ENCODE peak calls at places on chromosomes 7 and 10, in seven cellular contexts. X, V, I, K, C, W and T are unnamed samples. For H3K27me3, the result is how much of the 10 kb centered on the place peaks cover.

GRCh38 chr10:30819306-30820190 is 190.0 kb upstream of the LYZL2 start:
- DNase-seq in X (no peak), V (no peak), I (no peak), K (no peak), C (no peak), W (peak), T (no peak)

GRCh38 chr7:84196007-84196551 is 1.5 kb upstream of the SEMA3A start:
- DNase-seq in X (no peak), V (no peak), I (no peak), K (no peak), C (peak), W (peak), T (no peak)

GRCh38 chr10:109933984-109934565 is 10.8 kb upstream of the XPNPEP1 start:
- DNase-seq in X (peak), V (no peak), I (peak), K (no peak), C (no peak), W (no peak), T (no peak)

GRCh38 chr7:70614237-70614984 is 517.5 kb upstream of the GALNT17 start:
- DNase-seq in X (no peak), V (peak), I (no peak), K (peak), C (peak), W (peak), T (peak)

GRCh38 chr7:101595766-101596537 is 33.1 kb downstream of the MYL10 start:
- DNase-seq in X (no peak), V (no peak), I (no peak), K (no peak), C (no peak), W (no peak), T (no peak)

GRCh38 chr7:74203157-74203556 is 6.6 kb upstream of the LAT2 start:
- DNase-seq in X (no peak), V (no peak), I (peak), K (no peak), C (peak), W (peak), T (no peak)

GRCh38 chr7:98420966-98421612 is 20.2 kb upstream of the BAIAP2L1 start:
- DNase-seq in X (peak), V (peak), I (peak), K (peak), C (peak), W (peak), T (peak)

GRCh38 chr7:477626-478220 is 41.9 kb downstream of the PDGFA start:
- DNase-seq in X (no peak), V (no peak), I (no peak), K (peak), C (no peak), W (no peak), T (no peak)

GRCh38 chr10:23172846-23173548 is 19.1 kb upstream of the PTF1A start:
- DNase-seq in X (no peak), V (peak), I (no peak), K (no peak), C (no peak), W (no peak), T (no peak)

GRCh38 chr10:45373003-45373782 is 823 bp upstream of the ALOX5 start:
- DNase-seq in X (peak), V (no peak), I (no peak), K (no peak), C (no peak), W (no peak), T (no peak)

GRCh38 chr10:86107131-86107530 is 259.5 kb downstream of the GRID1 start:
- DNase-seq in X (no peak), V (no peak), I (no peak), K (no peak), C (no peak), W (no peak), T (no peak)

GRCh38 chr10:86106616-86107015 is 260.0 kb downstream of the GRID1 start:
- DNase-seq in X (no peak), V (no peak), I (no peak), K (no peak), C (no peak), W (no peak), T (no peak)

GRCh38 chr10:86110156-86110786 is 256.3 kb downstream of the GRID1 start:
- DNase-seq in X (no peak), V (no peak), I (no peak), K (no peak), C (no peak), W (no peak), T (no peak)

GRCh38 chr10:86109421-86109820 is 257.2 kb downstream of the GRID1 start:
- DNase-seq in X (no peak), V (no peak), I (no peak), K (no peak), C (no peak), W (no peak), T (no peak)

DNA sequence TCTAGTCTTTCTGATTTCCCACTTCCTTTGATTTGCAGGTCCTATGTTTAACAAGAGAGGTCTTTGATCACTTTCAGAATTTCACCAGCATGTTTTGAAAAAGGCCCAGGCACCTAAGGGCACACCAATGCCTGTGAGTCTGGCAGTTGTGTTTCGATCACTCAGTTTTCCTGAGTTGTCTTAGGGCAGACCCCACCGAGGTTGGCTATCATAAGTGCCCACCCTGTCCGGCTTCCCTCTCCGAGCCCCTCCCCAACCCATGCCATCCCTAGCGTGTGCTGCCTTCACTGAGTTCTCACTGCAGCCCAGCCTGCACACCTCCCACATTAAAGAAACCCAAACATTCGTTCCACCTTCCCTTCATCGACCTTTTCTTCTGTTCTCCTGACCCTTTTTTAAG is 257.9 kb downstream of the GRID1 start:
- DNase-seq in X (no peak), V (no peak), I (no peak), K (no peak), C (no peak), W (no peak), T (no peak)
- H3K4me3 ChIP-seq in X (no peak), V (no peak), I (no peak), K (no peak), C (no peak), W (no peak), T (no peak)

DNA sequence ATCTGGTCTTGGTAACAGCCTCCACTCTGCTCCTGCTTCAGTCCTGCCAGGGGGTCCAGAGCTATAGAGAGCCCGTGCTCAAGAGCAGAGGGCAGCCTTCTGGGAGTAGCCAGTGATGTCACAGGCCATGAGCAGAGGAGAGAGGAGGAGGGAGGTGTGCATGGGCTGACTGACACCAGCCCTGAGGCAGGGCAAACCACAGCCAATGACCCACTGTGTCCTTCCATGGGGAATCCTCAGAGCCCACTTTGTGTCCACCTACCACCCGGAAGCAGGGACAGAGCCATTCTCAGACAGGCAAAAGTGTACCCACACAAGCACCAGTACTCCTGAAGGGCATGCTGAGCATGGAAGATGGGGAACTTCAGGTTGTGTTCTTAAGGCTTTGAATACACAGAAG is at the start of gene PAX4:
- DNase-seq in X (no peak), V (no peak), I (no peak), K (no peak), C (no peak), W (no peak), T (no peak)
- H3K27me3 ChIP-seq in X (under half), V (under half), I (under half), K (half or more), C (under half), W (half or more), T (under half)

GRCh38 chr7:90155206-90155605 is 937 bp downstream of the STEAP1 start:
- DNase-seq in X (no peak), V (no peak), I (no peak), K (no peak), C (peak), W (peak), T (no peak)
- H3K4me3 ChIP-seq in X (no peak), V (no peak), I (no peak), K (no peak), C (no peak), W (peak), T (no peak)

DNA sequence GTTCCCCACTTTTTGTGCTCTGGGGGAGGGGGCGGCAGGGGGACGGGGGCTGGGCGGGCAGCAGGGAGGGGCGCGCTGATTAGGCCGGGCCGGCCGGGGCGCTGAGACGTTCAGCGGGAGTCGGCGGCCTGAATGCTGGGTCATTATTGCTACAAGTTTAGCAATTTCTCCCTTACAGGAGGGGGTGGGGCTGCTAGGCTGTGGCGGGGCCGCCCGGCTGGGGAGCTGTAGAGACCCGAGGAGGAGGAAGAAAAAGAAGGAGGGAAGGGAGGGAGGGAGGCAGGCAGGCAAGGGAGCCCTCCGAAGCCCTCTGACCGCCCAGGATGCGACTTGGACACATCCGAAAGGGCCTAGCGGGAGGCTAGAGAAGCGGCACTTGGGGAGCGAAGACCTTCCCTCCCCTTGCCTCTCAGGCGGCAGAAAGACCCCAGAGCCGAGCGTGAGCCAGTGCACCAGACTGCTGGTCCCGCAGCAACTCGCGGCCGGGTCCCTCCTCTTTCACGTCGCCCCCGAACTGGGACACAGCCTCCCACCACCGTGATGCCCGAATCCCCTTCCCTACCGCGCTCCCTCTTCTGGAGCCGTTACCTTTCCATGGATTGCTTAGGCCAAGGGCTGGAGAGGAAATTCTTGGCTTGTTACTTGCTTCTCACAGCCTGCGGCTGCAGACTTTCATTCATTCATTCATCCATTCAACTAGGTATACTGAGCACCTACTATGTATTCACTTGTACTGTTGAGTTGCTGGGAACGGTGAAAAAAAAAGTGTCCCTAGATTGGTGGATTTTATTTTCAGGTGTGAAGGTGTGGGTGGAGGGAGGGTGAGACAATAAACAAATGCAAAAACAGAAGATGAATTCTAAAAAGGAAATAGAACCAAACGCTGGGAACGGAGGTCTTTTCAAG is 4.9 kb downstream of the NKX2-3 start:
- DNase-seq in X (no peak), V (no peak), I (peak), K (no peak), C (no peak), W (no peak), T (no peak)
- H3K27me3 ChIP-seq in X (half or more), V (half or more), I (half or more), K (half or more), C (half or more), W (half or more), T (under half)

GRCh38 chr7:152180048-152180447 is 154.6 kb downstream of the GALNT11 start:
- DNase-seq in X (no peak), V (no peak), I (no peak), K (no peak), C (no peak), W (no peak), T (no peak)

GRCh38 chr7:152176797-152177196 is 151.3 kb downstream of the GALNT11 start:
- DNase-seq in X (no peak), V (no peak), I (no peak), K (no peak), C (no peak), W (no peak), T (no peak)

GRCh38 chr7:152177696-152178404 is 152.4 kb downstream of the GALNT11 start:
- DNase-seq in X (no peak), V (no peak), I (no peak), K (no peak), C (no peak), W (no peak), T (no peak)

GRCh38 chr7:152178405-152179058 is 153.1 kb downstream of the GALNT11 start:
- DNase-seq in X (no peak), V (no peak), I (no peak), K (no peak), C (no peak), W (no peak), T (no peak)

GRCh38 chr7:152180587-152180986 is 155.1 kb downstream of the GALNT11 start:
- DNase-seq in X (no peak), V (no peak), I (no peak), K (no peak), C (no peak), W (no peak), T (no peak)
- H3K4me3 ChIP-seq in X (no peak), V (no peak), I (no peak), K (no peak), C (no peak), W (no peak), T (no peak)

DNA sequence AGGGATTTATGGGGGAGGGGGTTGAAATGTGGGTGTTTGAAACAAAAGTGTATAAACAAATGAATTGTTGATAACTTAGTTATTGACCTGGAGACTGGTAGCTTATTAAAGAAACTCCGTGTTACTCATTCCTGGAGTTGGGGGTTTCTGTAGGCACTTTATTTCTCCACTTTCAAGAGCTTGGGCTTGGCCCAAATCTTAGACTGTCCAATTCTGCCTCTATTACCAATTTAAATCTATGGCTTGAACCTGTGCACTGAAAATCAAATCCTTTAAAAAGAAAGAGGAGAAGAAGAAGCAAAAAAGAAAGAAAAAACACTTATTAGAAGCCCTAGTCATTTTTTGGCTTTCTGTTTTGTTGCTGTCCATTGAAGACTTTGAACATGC is 2.7 kb downstream of the HOXA2 start:
- DNase-seq in X (no peak), V (no peak), I (no peak), K (no peak), C (no peak), W (no peak), T (no peak)
- H3K27me3 ChIP-seq in X (under half), V (half or more), I (under half), K (half or more), C (under half), W (under half), T (under half)

GRCh38 chr7:2930310-2931033 is 86.4 kb upstream of the GNA12 start:
- DNase-seq in X (no peak), V (no peak), I (no peak), K (peak), C (no peak), W (no peak), T (no peak)

GRCh38 chr7:2934984-2935740 is 91.1 kb upstream of the GNA12 start:
- DNase-seq in X (no peak), V (no peak), I (no peak), K (no peak), C (no peak), W (no peak), T (no peak)

GRCh38 chr7:2931034-2931415 is 86.9 kb upstream of the GNA12 start:
- DNase-seq in X (no peak), V (no peak), I (no peak), K (no peak), C (no peak), W (no peak), T (no peak)

GRCh38 chr7:2934211-2934731 is 90.2 kb upstream of the GNA12 start:
- DNase-seq in X (no peak), V (no peak), I (no peak), K (no peak), C (peak), W (peak), T (no peak)

GRCh38 chr7:2932761-2933251 is 88.7 kb upstream of the GNA12 start:
- DNase-seq in X (no peak), V (no peak), I (no peak), K (no peak), C (no peak), W (no peak), T (no peak)
- H3K4me3 ChIP-seq in X (no peak), V (no peak), I (no peak), K (no peak), C (no peak), W (no peak), T (no peak)